ENCODE peak calls at places on chromosomes 12 and 14, in seven cellular contexts. E, Z, M, V, W, O and Q are unnamed samples.
A peak's percentile ranks its signal among the peaks of the same experiment; 100 is the strongest.

GRCh38 chr12:85872497-85873091 is 1.5 kb upstream of the NTS start:
- DNase-seq in M (no peak), O (peak; percentile 8), V (peak; percentile 66), W (no peak), E (peak; percentile 10), Z (peak; percentile 72), Q (peak; percentile 84)

GRCh38 chr12:14643247-14643646 is 53.2 kb downstream of the GUCY2C start:
- DNase-seq in V (no peak), O (no peak), Z (no peak), W (no peak), M (no peak), E (no peak), Q (peak; percentile 1)

GRCh38 chr12:118166946-118167345 is 31.0 kb downstream of the PEBP1 start:
- DNase-seq in E (no peak), M (no peak), V (no peak), O (no peak), W (no peak), Z (no peak), Q (no peak)

GRCh38 chr12:65675141-65675621 is 149.1 kb upstream of the HMGA2 start:
- DNase-seq in O (no peak), M (no peak), Z (no peak), E (no peak), W (no peak), V (no peak), Q (peak; percentile 45)

GRCh38 chr14:37985826-37986470 is 221.8 kb upstream of the SSTR1 start:
- DNase-seq in W (no peak), M (no peak), V (peak; percentile 28), E (no peak), O (no peak), Z (peak; percentile 48), Q (peak; percentile 71)

GRCh38 chr12:32988982-32989381 is 92.4 kb upstream of the PKP2 start:
- DNase-seq in V (no peak), O (no peak), W (no peak), M (no peak), E (peak; percentile 14), Z (peak; percentile 14), Q (peak; percentile 17)

GRCh38 chr12:26936559-26937442 is 980 bp downstream of the INTS13 start:
- DNase-seq in V (no peak), E (no peak), O (no peak), W (no peak), M (no peak), Z (no peak), Q (no peak)

GRCh38 chr14:30214456-30215090 is 286.9 kb upstream of the PRKD1 start:
- DNase-seq in M (no peak), Z (peak; percentile 76), V (peak; percentile 30), W (no peak), E (peak; percentile 45), O (peak; percentile 4), Q (peak; percentile 90)

GRCh38 chr12:26338574-26339572 is 143.5 kb downstream of the SSPN start:
- DNase-seq in Z (peak; percentile 82), E (peak; percentile 43), O (no peak), W (no peak), V (no peak), M (no peak), Q (peak; percentile 28)

GRCh38 chr12:91111366-91112321 is at the start of gene LUM:
- DNase-seq in O (no peak), E (no peak), V (no peak), Z (peak; percentile 35), W (no peak), M (no peak), Q (peak; percentile 73)

GRCh38 chr14:64636980-64637429 is 67.2 kb upstream of the PLEKHG3 start:
- DNase-seq in V (no peak), O (no peak), E (no peak), W (no peak), M (no peak), Z (no peak), Q (no peak)

GRCh38 chr14:103185051-103186027 is 62.1 kb downstream of the TNFAIP2 start:
- DNase-seq in V (no peak), M (no peak), Z (peak; percentile 77), W (no peak), O (no peak), E (no peak), Q (peak; percentile 49)

GRCh38 chr12:51911788-51912711 is 4.7 kb downstream of the ACVRL1 start:
- DNase-seq in V (no peak), M (no peak), Z (no peak), W (peak; percentile 56), E (no peak), O (peak; percentile 51), Q (no peak)

GRCh38 chr12:1796515-1797010 is 23.8 kb upstream of the LRTM2 start:
- DNase-seq in M (peak; percentile 90), E (no peak), Z (peak; percentile 21), V (no peak), O (no peak), W (no peak), Q (no peak)

GRCh38 chr14:91187271-91187670 is 57.2 kb downstream of the GPR68 start:
- DNase-seq in Z (no peak), O (no peak), M (no peak), E (no peak), W (no peak), V (no peak), Q (no peak)

GRCh38 chr14:88384653-88385205 is 728 bp upstream of the SPATA7 start:
- DNase-seq in O (no peak), W (no peak), M (no peak), V (no peak), Z (peak; percentile 59), E (no peak), Q (no peak)

GRCh38 chr12:4141344-4142270 is 132.0 kb upstream of the CCND2 start:
- DNase-seq in Z (no peak), O (no peak), W (no peak), E (no peak), V (no peak), M (no peak), Q (no peak)

GRCh38 chr14:52076334-52076733 is 7.5 kb upstream of the NID2 start:
- DNase-seq in Z (no peak), E (no peak), O (no peak), M (no peak), V (no peak), W (no peak), Q (no peak)
- H3K4me3 ChIP-seq in Z (no peak overlapping the region), E (no peak overlapping the region), O (no peak overlapping the region), M (no peak overlapping the region), V (no peak overlapping the region), W (no peak overlapping the region), Q (no peak overlapping the region)

GRCh38 chr12:44875417-44875953 is 630 bp downstream of the NELL2 start:
- DNase-seq in W (no peak), M (peak; percentile 44), V (peak; percentile 15), O (no peak), E (no peak), Z (no peak), Q (no peak)

GRCh38 chr12:44875954-44876553 is at the start of gene NELL2:
- DNase-seq in W (peak; percentile 36), Z (peak; percentile 53), E (no peak), M (peak; percentile 86), V (peak; percentile 68), O (no peak), Q (peak; percentile 5)

GRCh38 chr12:44876554-44877275 is 600 bp upstream of the NELL2 start:
- DNase-seq in O (no peak), E (no peak), V (peak; percentile 56), M (peak; percentile 84), Z (peak; percentile 40), W (peak; percentile 29), Q (peak; percentile 7)

GRCh38 chr12:44874981-44875416 is 1.1 kb downstream of the NELL2 start:
- DNase-seq in O (no peak), Z (no peak), V (peak; percentile 9), E (no peak), W (no peak), M (no peak), Q (no peak)

DNA sequence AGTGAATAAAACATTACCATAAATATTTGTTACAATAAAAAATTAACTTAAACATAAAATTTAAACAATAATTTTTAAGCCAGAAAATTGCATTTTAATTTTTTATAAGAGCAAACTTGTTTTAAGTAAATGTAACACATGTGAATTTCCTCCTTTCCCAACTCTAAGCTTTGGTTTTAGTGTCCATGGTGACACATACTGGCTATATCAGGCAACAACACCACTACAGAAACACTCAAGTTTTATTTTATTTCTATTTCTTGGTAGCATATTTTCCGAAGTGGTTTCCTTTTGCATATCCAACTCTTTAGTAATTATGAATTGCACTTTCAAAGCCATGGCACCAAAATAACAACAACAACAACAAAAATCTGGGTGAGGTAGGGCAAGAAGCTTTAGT is 2.2 kb downstream of the NELL2 start:
- DNase-seq in Z (peak; percentile 15), M (no peak), W (no peak), E (no peak), O (no peak), V (no peak), Q (peak; percentile 16)
- H3K4me3 ChIP-seq in Z (no peak overlapping the region), M (no peak overlapping the region), W (no peak overlapping the region), E (no peak overlapping the region), O (no peak overlapping the region), V (no peak overlapping the region), Q (no peak overlapping the region)

GRCh38 chr12:7091171-7091570 is 1.1 kb downstream of the C1R start:
- DNase-seq in Z (no peak), W (no peak), V (no peak), O (no peak), M (no peak), E (no peak), Q (no peak)

GRCh38 chr12:7092229-7092985 is at the start of gene C1R:
- DNase-seq in Z (peak; percentile 65), O (no peak), V (peak; percentile 86), E (peak; percentile 18), M (no peak), W (peak; percentile 80), Q (peak; percentile 88)

GRCh38 chr12:7089196-7089871 is 2.9 kb downstream of the C1R start:
- DNase-seq in O (no peak), W (no peak), M (no peak), E (no peak), V (no peak), Z (no peak), Q (no peak)

GRCh38 chr12:7091660-7092228 is 501 bp downstream of the C1R start:
- DNase-seq in Z (no peak), E (no peak), M (no peak), V (no peak), W (peak; percentile 51), O (no peak), Q (no peak)

GRCh38 chr12:7090222-7090998 is 1.8 kb downstream of the C1R start:
- DNase-seq in M (no peak), W (no peak), V (peak; percentile 99), O (no peak), Z (peak; percentile 50), E (no peak), Q (peak; percentile 68)
- H3K4me3 ChIP-seq in M (no peak overlapping the region), W (no peak overlapping the region), V (no peak overlapping the region), O (no peak overlapping the region), Z (no peak overlapping the region), E (no peak overlapping the region), Q (no peak overlapping the region)

GRCh38 chr12:132557291-132557968 is 53.0 kb downstream of the LRCOL1 start:
- DNase-seq in V (no peak), W (no peak), Z (no peak), M (peak; percentile 58), E (no peak), O (no peak), Q (no peak)

GRCh38 chr12:132557969-132558856 is 52.2 kb downstream of the LRCOL1 start:
- DNase-seq in Z (no peak), E (no peak), M (peak; percentile 70), W (no peak), O (peak; percentile 53), V (no peak), Q (no peak)

GRCh38 chr12:132560421-132560830 is 50.0 kb downstream of the LRCOL1 start:
- DNase-seq in E (no peak), Z (peak; percentile 47), W (no peak), V (no peak), O (no peak), M (peak; percentile 89), Q (no peak)

GRCh38 chr12:132559652-132560420 is 50.5 kb downstream of the LRCOL1 start:
- DNase-seq in W (no peak), M (peak; percentile 92), E (no peak), Z (peak; percentile 76), O (peak; percentile 58), V (peak; percentile 35), Q (peak; percentile 36)

GRCh38 chr12:132558861-132559623 is 51.3 kb downstream of the LRCOL1 start:
- DNase-seq in E (peak; percentile 49), Z (no peak), W (no peak), O (no peak), V (no peak), M (peak; percentile 79), Q (no peak)
- H3K4me3 ChIP-seq in E (peak overlapping the region; percentile 77), Z (peak overlapping the region; percentile 49), W (no peak overlapping the region), O (peak overlapping the region; percentile 79), V (peak overlapping the region; percentile 45), M (peak overlapping the region; percentile 76), Q (peak overlapping the region; percentile 63)